ENCODE peak calls at places on chromosomes 4 and X, in six cellular contexts. M is NCI-H2081 treated with DMSO at 0.1 percent for 48 hours; T is mesenteric fat pad; X is activated T-cell treated with anti-CD3 and anti-CD28 coated beads, Interleukin-2, amount 50 U/mL, for 4 hours; G is endothelial cell; C is CD8-positive, alpha-beta T cell. Z is an unnamed sample.
A peak's percentile ranks its signal among the peaks of the same experiment; 100 is the strongest.

GRCh38 chr4:1488831-1489638 is 82.8 kb upstream of the NKX1-1 start:
- DNase-seq in M (no peak), T (no peak), C (no peak), G (no peak), X (peak; percentile 1), Z (no peak)

GRCh38 chr4:67735325-67735724 is 18.9 kb downstream of the GNRHR start:
- DNase-seq in X (no peak), G (no peak), T (no peak), C (no peak), M (no peak), Z (no peak)

GRCh38 chrX:44874481-44875184 is 1.6 kb downstream of the KDM6A start:
- DNase-seq in C (peak; percentile 9), G (no peak), M (peak; percentile 0), X (peak; percentile 46), T (no peak), Z (no peak)

GRCh38 chrX:55981603-55982002 is 250.6 kb upstream of the KLF8 start:
- DNase-seq in C (no peak), G (peak; percentile 6), M (no peak), X (no peak), T (no peak), Z (no peak)

GRCh38 chr4:179804440-179804839 is 2362.2 kb upstream of the AGA start:
- DNase-seq in X (no peak), T (no peak), C (no peak), G (no peak), M (no peak), Z (no peak)

GRCh38 chr4:169272265-169272886 is 1.6 kb upstream of the SH3RF1 start:
- DNase-seq in T (no peak), C (no peak), G (no peak), M (no peak), X (no peak), Z (no peak)

GRCh38 chr4:102959503-102959902 is 60.0 kb downstream of the SLC9B1 start:
- DNase-seq in C (no peak), M (no peak), G (no peak), T (no peak), X (no peak), Z (no peak)

GRCh38 chr4:155889946-155890345 is 13.6 kb upstream of the TDO2 start:
- DNase-seq in G (no peak), X (no peak), C (no peak), M (no peak), T (no peak), Z (no peak)

GRCh38 chr4:156970501-156971167 is 965 bp downstream of the PDGFC start:
- DNase-seq in T (peak; percentile 92), X (no peak), M (no peak), G (peak; percentile 69), C (no peak), Z (peak; percentile 60)

GRCh38 chr4:100690812-100691211 is 173.0 kb upstream of the EMCN start:
- DNase-seq in G (no peak), X (no peak), C (no peak), T (no peak), M (no peak), Z (no peak)

GRCh38 chr4:2800691-2801596 is 8.1 kb downstream of the SH3BP2 start:
- DNase-seq in X (no peak), G (peak; percentile 66), C (no peak), T (no peak), M (no peak), Z (peak; percentile 51)

GRCh38 chrX:72393836-72394517 is 88.3 kb upstream of the CITED1 start:
- DNase-seq in C (no peak), G (no peak), T (no peak), M (no peak), X (no peak), Z (no peak)

GRCh38 chr4:105191621-105192210 is 45.0 kb downstream of the TET2 start:
- DNase-seq in C (no peak), T (no peak), M (no peak), X (no peak), G (no peak), Z (no peak)

GRCh38 chrX:72306851-72307645 is 1.3 kb upstream of the CITED1 start:
- DNase-seq in G (peak; percentile 44), C (no peak), T (peak; percentile 87), M (peak; percentile 42), X (no peak), Z (peak; percentile 39)

GRCh38 chr4:122364700-122365404 is 14.0 kb upstream of the ADAD1 start:
- DNase-seq in C (peak; percentile 2), T (no peak), G (no peak), X (no peak), M (no peak), Z (no peak)

GRCh38 chr4:105988671-105989070 is 93.4 kb downstream of the NPNT start:
- DNase-seq in C (no peak), X (no peak), T (no peak), G (no peak), M (no peak), Z (no peak)

GRCh38 chrX:40945366-40945713 is 139.9 kb upstream of the USP9X start:
- DNase-seq in M (no peak), X (no peak), C (no peak), G (no peak), T (no peak), Z (peak; percentile 29)

GRCh38 chr4:6992728-6993655 is 50.2 kb upstream of the TADA2B start:
- DNase-seq in M (no peak), C (no peak), X (no peak), G (no peak), T (no peak), Z (no peak)

GRCh38 chrX:140701480-140701879 is 8.1 kb upstream of the LINC00632 start:
- DNase-seq in T (no peak), M (no peak), C (no peak), G (no peak), X (no peak), Z (no peak)

GRCh38 chr4:157700898-157701694 is 471.7 kb downstream of the GASK1B start:
- DNase-seq in G (no peak), C (no peak), T (no peak), X (no peak), M (no peak), Z (no peak)

GRCh38 chrX:71534773-71535544 is 2.1 kb downstream of the OGT start:
- DNase-seq in C (no peak), T (no peak), X (no peak), G (no peak), M (no peak), Z (no peak)

GRCh38 chr4:48342559-48342878 is 1.2 kb downstream of the SLAIN2 start:
- DNase-seq in M (no peak), G (no peak), X (peak; percentile 10), C (no peak), T (no peak), Z (no peak)

GRCh38 chr4:139416073-139416673 is 37.7 kb upstream of the RAB33B start:
- DNase-seq in X (no peak), M (no peak), G (peak; percentile 15), C (no peak), T (no peak), Z (no peak)

GRCh38 chrX:39652336-39652735 is 445.4 kb downstream of the BCOR start:
- DNase-seq in X (no peak), M (no peak), C (no peak), T (no peak), G (peak; percentile 10), Z (no peak)

GRCh38 chr4:7512428-7512827 is 77.7 kb upstream of the PSAPL1 start:
- DNase-seq in X (no peak), G (no peak), C (no peak), T (no peak), M (no peak), Z (no peak)

GRCh38 chrX:1246816-1247215 is 21.8 kb upstream of the CSF2RA start:
- DNase-seq in M (no peak), X (peak; percentile 78), T (no peak), G (peak; percentile 41), C (peak; percentile 72), Z (peak; percentile 25)

GRCh38 chr4:1683371-1683902 is 676 bp downstream of the FAM53A start:
- DNase-seq in M (no peak), G (peak; percentile 28), X (no peak), C (peak; percentile 9), T (no peak), Z (peak; percentile 65)

GRCh38 chr4:110639207-110640092 is 16.6 kb upstream of the PITX2 start:
- DNase-seq in G (peak; percentile 31), T (no peak), X (no peak), M (no peak), C (no peak), Z (no peak)

GRCh38 chr4:102449751-102450352 is 51.3 kb upstream of the NFKB1 start:
- DNase-seq in G (peak; percentile 53), X (peak; percentile 32), T (no peak), M (peak; percentile 30), C (peak; percentile 21), Z (peak; percentile 43)

GRCh38 chr4:72286185-72286584 is 254.4 kb downstream of the NPFFR2 start:
- DNase-seq in G (no peak), M (no peak), T (no peak), C (no peak), X (no peak), Z (no peak)